ENCODE peak calls at places on chromosomes 5 and 9, in ten cellular contexts. K is aorta; O is T-helper 1 cell; D is neural progenitor cell; C is tibial artery; W is GM10248; M is left ventricle myocardium inferior; T is amniotic stem cell; R is adipocyte; Q is stimulated activated CD4-positive, alpha-beta T cell treated with anti-CD3 and anti-CD28 coated beads, TNF-alpha, amount 100 ng/mL, for 4 hours. X is an unnamed sample.

GRCh38 chr9:112586600-112587155 is 100.1 kb downstream of the KIAA1958 start:
- DNase-seq in K (no peak), O (no peak), D (no peak), C (no peak), W (no peak), M (no peak), T (peak; percentile 5), R (peak; percentile 42), Q (no peak), X (peak; percentile 1)

GRCh38 chr9:12753931-12754330 is 20.9 kb upstream of the LURAP1L start:
- DNase-seq in K (no peak), O (no peak), D (no peak), C (no peak), W (no peak), M (no peak), T (no peak), R (no peak), Q (no peak), X (no peak)

GRCh38 chr9:5453004-5453403 is 2.7 kb downstream of the CD274 start:
- DNase-seq in K (no peak), O (no peak), D (no peak), C (no peak), W (no peak), M (no peak), T (no peak), R (no peak), Q (no peak), X (no peak)

GRCh38 chr9:73613092-73613701 is 461.5 kb downstream of the ANXA1 start:
- DNase-seq in K (no peak), O (no peak), D (no peak), C (no peak), W (no peak), M (no peak), T (no peak), R (no peak), Q (no peak), X (no peak)

GRCh38 chr5:14179446-14179845 is 36.3 kb downstream of the TRIO start:
- DNase-seq in K (no peak), O (no peak), D (no peak), C (no peak), W (no peak), M (no peak), T (no peak), R (peak; percentile 52), Q (no peak), X (no peak)

GRCh38 chr9:36517131-36517530 is 55.6 kb upstream of the MELK start:
- DNase-seq in K (no peak), O (no peak), D (no peak), C (no peak), W (no peak), M (no peak), T (no peak), R (no peak), Q (no peak), X (no peak)

GRCh38 chr5:171477666-171478065 is 58.2 kb downstream of the FGF18 start:
- DNase-seq in K (peak; percentile 8), O (no peak), D (no peak), C (no peak), W (no peak), M (no peak), T (no peak), R (no peak), Q (no peak), X (no peak)

GRCh38 chr5:72641164-72641563 is 134.0 kb upstream of the ZNF366 start:
- DNase-seq in K (no peak), O (no peak), D (no peak), C (no peak), W (no peak), M (no peak), T (no peak), R (no peak), Q (no peak), X (no peak)

GRCh38 chr5:124480022-124480421 is 266.4 kb downstream of the ZNF608 start:
- DNase-seq in K (no peak), O (no peak), D (no peak), C (no peak), W (no peak), M (no peak), T (no peak), R (no peak), Q (no peak), X (no peak)

GRCh38 chr9:8143677-8144076 is 344.1 kb upstream of the DMAC1 start:
- DNase-seq in K (no peak), O (no peak), D (no peak), C (no peak), W (no peak), M (no peak), T (no peak), R (no peak), Q (no peak), X (no peak)

GRCh38 chr5:7947301-7947700 is 78.4 kb downstream of the MTRR start:
- DNase-seq in K (no peak), O (no peak), D (no peak), C (no peak), W (no peak), M (no peak), T (no peak), R (no peak), Q (no peak), X (no peak)

GRCh38 chr5:55903121-55903701 is 52.1 kb downstream of the IL31RA start:
- DNase-seq in K (no peak), O (peak; percentile 83), D (no peak), C (no peak), W (peak; percentile 81), M (no peak), T (no peak), R (no peak), Q (peak; percentile 33), X (no peak)

GRCh38 chr9:136283291-136284235 is 20.3 kb downstream of the CCDC187 start:
- DNase-seq in K (peak; percentile 93), O (peak; percentile 60), D (peak; percentile 87), C (peak; percentile 74), W (peak; percentile 91), M (peak; percentile 79), T (no peak), R (peak; percentile 88), Q (peak; percentile 59), X (peak; percentile 20)

GRCh38 chr5:143605403-143606005 is 202.0 kb upstream of the NR3C1 start:
- DNase-seq in K (no peak), O (peak; percentile 93), D (no peak), C (no peak), W (peak; percentile 24), M (no peak), T (no peak), R (no peak), Q (no peak), X (no peak)

GRCh38 chr9:107019216-107019615 is 156.2 kb downstream of the ZNF462 start:
- DNase-seq in K (no peak), O (no peak), D (no peak), C (no peak), W (no peak), M (no peak), T (peak; percentile 4), R (peak; percentile 36), Q (no peak), X (no peak)

GRCh38 chr5:24621809-24622208 is 23.0 kb downstream of the CDH10 start:
- DNase-seq in K (no peak), O (no peak), D (no peak), C (peak; percentile 59), W (no peak), M (peak; percentile 15), T (no peak), R (no peak), Q (no peak), X (no peak)

GRCh38 chr9:117120061-117120460 is 294.8 kb downstream of the ASTN2 start:
- DNase-seq in K (no peak), O (no peak), D (no peak), C (no peak), W (no peak), M (no peak), T (no peak), R (no peak), Q (no peak), X (no peak)